ENCODE peak calls at places on chromosomes 7 and 10, in six cellular contexts. B is BE2C, M is SK-N-SH, U is GM06990, P is suprapubic skin, K is pancreas. H is an unnamed sample.

GRCh38 chr7:90613088-90613498 is 17.0 kb downstream of the CDK14 start:
- DNase-seq in M (no peak), B (no peak), U (peak; percentile 56), K (no peak), P (no peak), H (no peak)

GRCh38 chr10:3098689-3099088 is 31.3 kb downstream of the PFKP start:
- DNase-seq in P (no peak), M (no peak), K (peak; percentile 10), B (no peak), U (no peak), H (no peak)

GRCh38 chr7:122619664-122620063 is 79.3 kb downstream of the RNF133 start:
- DNase-seq in B (no peak), M (no peak), K (no peak), P (no peak), U (no peak), H (no peak)

GRCh38 chr10:77111611-77112550 is 525.7 kb downstream of the KCNMA1 start:
- DNase-seq in U (no peak), M (peak; percentile 76), B (peak; percentile 48), P (no peak), K (no peak), H (peak; percentile 62)

GRCh38 chr7:1045038-1045726 is 836 bp downstream of the GPR146 start:
- DNase-seq in U (no peak), K (no peak), P (no peak), B (no peak), M (no peak), H (no peak)

GRCh38 chr10:3911241-3911640 is 126.2 kb upstream of the KLF6 start:
- DNase-seq in K (no peak), P (no peak), B (no peak), U (no peak), M (no peak), H (no peak)

GRCh38 chr10:99658622-99659030 is 683 bp upstream of the ENTPD7 start:
- DNase-seq in U (peak; percentile 35), M (peak; percentile 31), B (peak; percentile 16), K (peak; percentile 65), P (peak; percentile 65), H (peak; percentile 31)

GRCh38 chr7:44380179-44380830 is 54.9 kb upstream of the CAMK2B start:
- DNase-seq in M (peak; percentile 22), P (no peak), U (no peak), K (no peak), B (no peak), H (peak; percentile 12)

GRCh38 chr10:71075066-71075758 is 137.2 kb upstream of the UNC5B start:
- DNase-seq in B (peak; percentile 80), U (no peak), P (peak; percentile 29), K (no peak), M (peak; percentile 86), H (peak; percentile 54)

GRCh38 chr7:12111461-12112405 is 99.4 kb upstream of the TMEM106B start:
- DNase-seq in K (peak; percentile 75), M (peak; percentile 83), P (no peak), B (peak; percentile 91), U (no peak), H (peak; percentile 44)

GRCh38 chr10:119680050-119680449 is 28.9 kb downstream of the BAG3 start:
- DNase-seq in U (no peak), K (no peak), M (no peak), P (no peak), B (no peak), H (no peak)

GRCh38 chr10:75962395-75963061 is 531.1 kb downstream of the LRMDA start:
- DNase-seq in U (no peak), M (no peak), B (no peak), P (no peak), K (no peak), H (no peak)

GRCh38 chr7:21526007-21526406 is 16.8 kb upstream of the DNAH11 start:
- DNase-seq in U (no peak), B (no peak), K (no peak), P (no peak), M (peak; percentile 21), H (no peak)

GRCh38 chr10:29646960-29647431 is 12.2 kb upstream of the SVIL start:
- DNase-seq in P (no peak), M (no peak), K (no peak), U (no peak), B (no peak), H (no peak)

GRCh38 chr7:44534501-44534900 is 6.6 kb downstream of the NPC1L1 start:
- DNase-seq in B (peak; percentile 72), U (peak; percentile 31), K (peak; percentile 62), P (no peak), M (peak; percentile 89), H (peak; percentile 96)

GRCh38 chr7:135855836-135856235 is 107.2 kb upstream of the FAM180A start:
- DNase-seq in P (no peak), M (no peak), U (no peak), B (no peak), K (no peak), H (peak; percentile 22)

GRCh38 chr10:31630866-31631567 is 297.6 kb downstream of the ARHGAP12 start:
- DNase-seq in M (no peak), B (no peak), P (no peak), U (no peak), K (no peak), H (no peak)

GRCh38 chr10:5861269-5862031 is 28.2 kb downstream of the ANKRD16 start:
- DNase-seq in P (no peak), B (no peak), K (no peak), U (no peak), M (no peak), H (no peak)

GRCh38 chr10:116767235-116767634 is 24.9 kb upstream of the HSPA12A start:
- DNase-seq in U (no peak), M (no peak), P (peak; percentile 58), B (no peak), K (no peak), H (peak; percentile 70)

GRCh38 chr10:34109952-34110702 is 705.0 kb downstream of the PARD3 start:
- DNase-seq in M (no peak), U (no peak), P (no peak), B (peak; percentile 53), K (no peak), H (no peak)

GRCh38 chr10:110206988-110207804 is at the start of gene MXI1:
- DNase-seq in U (peak; percentile 59), M (peak; percentile 85), K (peak; percentile 85), P (peak; percentile 83), B (peak; percentile 81), H (peak; percentile 88)

GRCh38 chr10:114402871-114403544 is 1.3 kb downstream of the AFAP1L2 start:
- DNase-seq in K (no peak), B (no peak), M (no peak), U (no peak), P (no peak), H (peak; percentile 67)

GRCh38 chr10:116287906-116288501 is 15.0 kb upstream of the GFRA1 start:
- DNase-seq in K (no peak), P (no peak), M (peak; percentile 60), U (peak; percentile 1), B (peak; percentile 26), H (peak; percentile 42)

GRCh38 chr7:92633211-92633906 is 43.2 kb upstream of the FAM133B start:
- DNase-seq in B (peak; percentile 34), M (no peak), U (no peak), K (no peak), P (no peak), H (no peak)

GRCh38 chr10:78898341-78899097 is 170.2 kb upstream of the ZMIZ1 start:
- DNase-seq in U (no peak), P (no peak), K (no peak), B (no peak), M (no peak), H (no peak)

GRCh38 chr7:97006146-97006950 is 995 bp downstream of the DLX6 start:
- DNase-seq in K (peak; percentile 84), B (peak; percentile 85), M (peak; percentile 93), U (peak; percentile 47), P (no peak), H (peak; percentile 91)

GRCh38 chr10:52485486-52485885 is 171.4 kb downstream of the DKK1 start:
- DNase-seq in K (no peak), B (no peak), M (no peak), U (no peak), P (no peak), H (no peak)

GRCh38 chr7:4845740-4846142 is 16.1 kb downstream of the PAPOLB start:
- DNase-seq in P (no peak), K (no peak), M (peak; percentile 90), B (peak; percentile 56), U (no peak), H (peak; percentile 90)
- H3K4me3 ChIP-seq in P (no peak overlapping the region), K (no peak overlapping the region), M (peak overlapping the region; percentile 29), B (peak overlapping the region; percentile 46), U (no peak overlapping the region), H (no peak overlapping the region)

DNA sequence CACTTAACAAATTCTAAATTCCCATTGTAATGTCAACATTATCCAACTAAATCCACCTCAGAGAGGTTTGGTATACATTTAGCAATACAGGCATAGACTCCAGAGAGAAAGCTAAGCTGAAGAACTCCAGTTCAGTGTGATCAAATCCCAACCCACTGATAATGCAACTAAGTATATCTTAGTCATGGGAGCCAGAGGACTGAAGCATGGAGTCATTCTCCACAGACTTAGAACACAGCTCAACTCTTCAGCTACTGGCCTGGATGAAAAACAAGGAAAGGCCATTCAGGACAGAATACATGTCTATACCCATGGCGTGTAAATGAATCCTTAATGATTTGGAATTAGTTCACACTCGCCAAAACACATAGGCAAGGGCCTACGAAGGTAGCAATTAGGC is 27.9 kb downstream of the NOC3L start:
- DNase-seq in B (no peak), M (no peak), U (no peak), K (no peak), P (no peak), H (no peak)
- H3K36me3 ChIP-seq in B (peaks cover 62% of the 10 kb centered on the region), M (peaks cover 82% of the 10 kb centered on the region), U (peaks cover 14% of the 10 kb centered on the region), K (peaks cover 3% of the 10 kb centered on the region), P (peaks cover 92% of the 10 kb centered on the region), H (peaks cover 22% of the 10 kb centered on the region)

DNA sequence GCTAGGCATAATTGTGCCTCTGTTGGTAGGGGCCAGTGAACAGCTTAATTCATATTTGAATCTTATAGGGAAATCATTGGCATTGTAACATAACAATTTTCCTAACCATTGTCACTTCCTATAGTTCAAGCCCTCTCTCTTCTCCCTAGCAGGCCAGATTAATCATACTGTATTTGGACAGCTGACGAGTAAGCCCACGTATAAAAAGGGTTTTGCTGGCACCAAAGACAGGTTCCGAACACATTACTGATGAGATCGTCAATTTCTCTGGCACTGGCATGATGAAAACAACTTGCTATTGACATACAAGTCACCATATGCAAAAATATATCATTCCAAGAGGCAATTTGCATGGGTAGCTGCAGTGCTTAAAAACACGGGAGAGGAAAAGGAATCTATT is 891.1 kb upstream of the AUTS2 start:
- DNase-seq in K (no peak), P (no peak), U (no peak), B (no peak), M (no peak), H (no peak)
- H3K27me3 ChIP-seq in K (no peaks in the 10 kb centered on the region), P (peaks cover 17% of the 10 kb centered on the region), U (no peaks in the 10 kb centered on the region), B (no peaks in the 10 kb centered on the region), M (no peaks in the 10 kb centered on the region), H (no peaks in the 10 kb centered on the region)

GRCh38 chr7:157370761-157371160 is 34.0 kb downstream of the DNAJB6 start:
- DNase-seq in U (no peak), P (peak; percentile 46), M (no peak), B (no peak), K (no peak), H (no peak)

GRCh38 chr7:157371296-157371695 is 34.5 kb downstream of the DNAJB6 start:
- DNase-seq in U (no peak), B (no peak), P (peak; percentile 49), M (no peak), K (no peak), H (no peak)

GRCh38 chr7:157372300-157373232 is 35.8 kb downstream of the DNAJB6 start:
- DNase-seq in U (no peak), K (peak; percentile 68), M (no peak), P (peak; percentile 60), B (no peak), H (no peak)

GRCh38 chr7:157366722-157367121 is 29.9 kb downstream of the DNAJB6 start:
- DNase-seq in K (no peak), U (no peak), P (no peak), M (no peak), B (no peak), H (no peak)

GRCh38 chr7:157368955-157369354 is 32.2 kb downstream of the DNAJB6 start:
- DNase-seq in K (no peak), P (no peak), B (peak; percentile 20), M (no peak), U (no peak), H (no peak)
- H3K4me3 ChIP-seq in K (no peak overlapping the region), P (no peak overlapping the region), B (no peak overlapping the region), M (no peak overlapping the region), U (no peak overlapping the region), H (no peak overlapping the region)